ENCODE peak calls at places on chromosomes 3 and 15, in nine cellular contexts. Q, L, R, O, I, A, Y, H and F are unnamed samples.

GRCh38 chr3:138329127-138329983 is at the start of gene NME9:
- DNase-seq in H (peak; percentile 84), R (peak; percentile 97), L (no peak), O (peak; percentile 71), Q (peak; percentile 93), I (peak; percentile 93), A (peak; percentile 96), Y (peak; percentile 53), F (peak; percentile 93)

GRCh38 chr3:170154569-170155143 is 26.9 kb downstream of the PHC3 start:
- DNase-seq in Y (no peak), Q (no peak), O (no peak), A (no peak), I (no peak), H (no peak), L (no peak), R (peak; percentile 38), F (no peak)

GRCh38 chr3:19645093-19645492 is 288.9 kb downstream of the EFHB start:
- DNase-seq in O (no peak), Q (no peak), A (no peak), H (no peak), Y (no peak), R (no peak), I (no peak), L (no peak), F (no peak)

GRCh38 chr3:184615396-184615795 is 53.8 kb downstream of the EPHB3 start:
- DNase-seq in Q (no peak), I (no peak), Y (no peak), H (no peak), R (no peak), A (peak; percentile 0), O (no peak), L (no peak), F (no peak)

GRCh38 chr3:182533394-182533793 is 259.9 kb upstream of the ATP11B start:
- DNase-seq in R (no peak), Y (no peak), H (no peak), Q (peak; percentile 37), O (no peak), I (no peak), L (no peak), A (no peak), F (no peak)

GRCh38 chr3:187741403-187742350 is 3.6 kb downstream of the BCL6 start:
- DNase-seq in I (peak; percentile 85), O (peak; percentile 91), L (no peak), H (peak; percentile 84), R (peak; percentile 40), A (peak; percentile 91), Y (peak; percentile 57), Q (no peak), F (peak; percentile 67)

GRCh38 chr3:128382221-128382807 is 84.4 kb downstream of the DNAJB8 start:
- DNase-seq in R (no peak), Q (no peak), L (no peak), O (no peak), Y (no peak), A (no peak), H (peak; percentile 81), I (peak; percentile 84), F (no peak)

GRCh38 chr3:98655666-98656065 is 62.3 kb upstream of the CPOX start:
- DNase-seq in L (no peak), H (no peak), A (no peak), Q (no peak), Y (no peak), R (no peak), I (no peak), O (peak; percentile 44), F (no peak)

GRCh38 chr3:20340324-20340928 is 154.4 kb upstream of the SGO1 start:
- DNase-seq in Q (peak; percentile 94), I (peak; percentile 76), Y (peak; percentile 46), O (peak; percentile 81), L (no peak), H (peak; percentile 81), R (peak; percentile 49), A (peak; percentile 73), F (peak; percentile 63)

GRCh38 chr15:51861557-51862350 is 32.3 kb downstream of the TMOD3 start:
- DNase-seq in L (no peak), A (no peak), O (no peak), Y (no peak), I (no peak), H (peak; percentile 26), R (no peak), Q (no peak), F (no peak)

GRCh38 chr15:51853987-51854386 is 24.5 kb downstream of the TMOD3 start:
- DNase-seq in I (no peak), H (no peak), O (peak; percentile 65), Q (no peak), R (no peak), Y (no peak), L (no peak), A (no peak), F (no peak)

GRCh38 chr15:51856714-51857380 is 27.4 kb downstream of the TMOD3 start:
- DNase-seq in R (no peak), Y (no peak), H (no peak), L (no peak), Q (no peak), O (peak; percentile 53), A (no peak), I (no peak), F (no peak)
- H3K4me3 ChIP-seq in R (no peak overlapping the region), Y (no peak overlapping the region), H (no peak overlapping the region), L (no peak overlapping the region), Q (no peak overlapping the region), O (no peak overlapping the region), A (no peak overlapping the region), I (no peak overlapping the region), F (no peak overlapping the region)

GRCh38 chr3:34008836-34009479 is 210.5 kb downstream of the PDCD6IP start:
- DNase-seq in R (no peak), Q (no peak), L (no peak), I (no peak), A (no peak), Y (no peak), O (no peak), H (no peak), F (no peak)

GRCh38 chr3:34013818-34014576 is 215.6 kb downstream of the PDCD6IP start:
- DNase-seq in I (no peak), H (no peak), Q (no peak), L (no peak), R (no peak), A (no peak), O (no peak), Y (no peak), F (no peak)

GRCh38 chr3:34009480-34009844 is 211.0 kb downstream of the PDCD6IP start:
- DNase-seq in I (no peak), Y (no peak), H (no peak), R (no peak), O (no peak), A (no peak), Q (peak; percentile 12), L (no peak), F (no peak)

GRCh38 chr3:34012102-34012461 is 213.7 kb downstream of the PDCD6IP start:
- DNase-seq in R (peak; percentile 18), I (no peak), L (peak; percentile 96), Y (no peak), A (no peak), O (peak; percentile 98), Q (no peak), H (no peak), F (peak; percentile 82)

DNA sequence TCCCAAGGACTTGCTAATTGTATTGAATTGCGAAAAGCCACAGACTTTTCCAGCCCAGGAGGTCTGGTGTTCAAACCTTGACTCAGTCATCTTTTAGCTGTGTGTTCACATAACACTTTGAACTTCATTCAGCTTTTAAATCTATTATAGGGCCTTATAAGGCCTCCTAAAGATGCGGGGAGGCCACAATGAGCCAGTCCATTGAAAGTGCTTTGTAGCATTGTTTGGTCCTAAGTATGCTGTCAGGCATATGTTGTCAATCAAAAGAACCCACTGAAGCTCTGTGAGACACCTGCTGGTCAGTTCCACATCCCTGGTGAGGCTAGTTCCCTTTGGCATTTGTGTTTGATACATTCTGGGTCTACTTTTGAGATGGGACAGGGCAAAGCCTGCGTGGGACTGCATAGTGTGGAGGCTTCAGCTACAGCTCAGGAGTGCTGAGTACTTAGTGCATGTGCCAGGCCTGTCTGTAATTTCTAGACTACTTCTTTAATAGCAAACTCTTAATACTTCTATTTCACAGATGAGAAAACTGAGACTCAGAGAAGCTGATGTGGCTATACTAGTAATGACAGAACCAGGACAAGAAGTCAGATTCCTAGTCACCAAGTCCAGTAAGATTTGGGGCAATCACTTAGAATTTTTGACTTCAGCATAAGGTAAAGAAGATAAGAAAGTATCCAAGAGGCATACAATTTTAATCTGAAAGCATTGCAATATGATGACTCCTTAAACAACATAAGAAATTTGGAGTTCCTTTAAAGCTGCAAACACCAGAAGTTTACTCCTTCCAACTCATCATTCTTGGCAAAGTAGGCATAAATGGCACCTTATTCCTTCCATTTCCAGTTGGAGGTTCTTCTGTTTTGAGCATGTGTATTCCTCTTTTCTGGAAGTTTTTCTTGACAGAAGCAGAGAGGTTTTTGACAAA is 213.0 kb downstream of the PDCD6IP start:
- DNase-seq in I (no peak), O (peak; percentile 46), H (no peak), Y (no peak), A (no peak), R (no peak), Q (no peak), L (no peak), F (peak; percentile 37)
- TF ChIP-seq CTCF in I (no peak), O (peak; percentile 30), H (no peak), Y (no peak), A (no peak), R (peak; percentile 45), Q (no peak), L (no peak), F (peak; percentile 29)

GRCh38 chr15:89599021-89599420 is 23.8 kb downstream of the TICRR start:
- DNase-seq in A (no peak), H (no peak), Y (no peak), R (no peak), L (no peak), Q (no peak), O (no peak), I (no peak), F (no peak)
- H3K36me3 ChIP-seq in A (no peaks in the 10 kb centered on the region), H (no peaks in the 10 kb centered on the region), Y (no peaks in the 10 kb centered on the region), R (peaks cover 56% of the 10 kb centered on the region), L (no peaks in the 10 kb centered on the region), Q (no peaks in the 10 kb centered on the region), O (no peaks in the 10 kb centered on the region), I (no peaks in the 10 kb centered on the region), F (no peaks in the 10 kb centered on the region)

GRCh38 chr3:60009931-60010478 is 960.2 kb upstream of the CFAP20DC start:
- DNase-seq in I (no peak), H (no peak), A (no peak), Q (no peak), L (no peak), Y (no peak), R (no peak), O (no peak), F (no peak)
- H3K4me3 ChIP-seq in I (no peak overlapping the region), H (no peak overlapping the region), A (no peak overlapping the region), Q (no peak overlapping the region), L (no peak overlapping the region), Y (no peak overlapping the region), R (no peak overlapping the region), O (no peak overlapping the region), F (no peak overlapping the region)